ENCODE peak calls at places on chromosomes 11 and 22, in six cellular contexts. F is SK-N-SH, K is HepG2, J is K562, P is H1, Y is GM12878. N is an unnamed sample.

GRCh38 chr11:79090191-79090590 is 350.6 kb downstream of the TENM4 start:
- DNase-seq in F (no peak), K (no peak), J (no peak), P (no peak), Y (no peak), N (no peak)

GRCh38 chr22:45861259-45861658 is 115.7 kb downstream of the WNT7B start:
- DNase-seq in F (no peak), K (no peak), J (no peak), P (no peak), Y (no peak), N (no peak)

GRCh38 chr22:37172266-37173245 is 15.5 kb downstream of the C1QTNF6 start:
- DNase-seq in F (peak; percentile 6), K (no peak), J (no peak), P (no peak), Y (no peak), N (no peak)

GRCh38 chr22:38882972-38883622 is 11.1 kb upstream of the CBX6 start:
- DNase-seq in F (no peak), K (no peak), J (no peak), P (no peak), Y (no peak), N (no peak)

GRCh38 chr11:77505956-77506355 is 32.1 kb upstream of the PAK1 start:
- DNase-seq in F (peak; percentile 37), K (no peak), J (no peak), P (no peak), Y (no peak), N (no peak)

GRCh38 chr11:18404062-18404461 is 8.1 kb upstream of the LDHC start:
- DNase-seq in F (no peak), K (no peak), J (no peak), P (no peak), Y (no peak), N (no peak)

GRCh38 chr22:36386351-36386899 is 1.3 kb downstream of the MYH9 start:
- DNase-seq in F (no peak), K (no peak), J (no peak), P (no peak), Y (peak; percentile 63), N (no peak)

GRCh38 chr11:66950113-66950535 is 8.1 kb downstream of the PC start:
- DNase-seq in F (no peak), K (peak; percentile 87), J (peak; percentile 77), P (no peak), Y (no peak), N (no peak)

GRCh38 chr11:13061294-13061990 is 52.3 kb downstream of the RASSF10 start:
- DNase-seq in F (no peak), K (no peak), J (no peak), P (no peak), Y (no peak), N (no peak)

GRCh38 chr11:3886985-3887384 is 31.5 kb downstream of the STIM1 start:
- DNase-seq in F (no peak), K (peak; percentile 44), J (no peak), P (no peak), Y (no peak), N (no peak)

GRCh38 chr11:41451011-41451410 is 8.4 kb downstream of the LRRC4C start:
- DNase-seq in F (no peak), K (no peak), J (no peak), P (no peak), Y (no peak), N (no peak)

DNA sequence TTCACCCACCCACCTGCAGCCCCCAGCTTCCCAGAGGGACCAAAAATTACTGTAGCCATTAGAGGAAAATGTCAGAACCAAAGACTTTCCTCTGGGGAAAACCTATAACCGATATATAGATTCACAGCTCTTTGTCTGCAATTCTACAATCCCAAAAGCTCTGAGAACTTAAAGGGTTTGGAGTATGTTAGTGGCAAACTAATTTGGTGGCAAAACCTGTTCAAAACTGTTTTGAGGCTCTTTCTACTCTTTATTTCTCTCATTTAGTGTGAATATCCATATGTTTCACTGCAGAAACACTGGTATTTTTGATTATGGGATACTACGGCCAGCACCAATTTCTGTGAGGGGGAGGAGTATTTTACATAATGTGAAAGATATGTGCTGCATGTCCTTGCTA is 87.5 kb upstream of the MTNR1B start:
- DNase-seq in F (no peak), K (no peak), J (no peak), P (no peak), Y (no peak), N (no peak)
- TF ChIP-seq TAF1 in F (no peak), K (no peak), J (no peak), P (no peak), Y (no peak), N (no peak)

GRCh38 chr11:111359223-111360149 is 19.6 kb downstream of the POU2AF1 start:
- DNase-seq in F (no peak), K (peak; percentile 74), J (no peak), P (no peak), Y (no peak), N (no peak)

GRCh38 chr11:111361082-111361801 is 17.8 kb downstream of the POU2AF1 start:
- DNase-seq in F (peak; percentile 53), K (no peak), J (no peak), P (no peak), Y (no peak), N (no peak)

GRCh38 chr11:111361874-111362273 is 17.2 kb downstream of the POU2AF1 start:
- DNase-seq in F (no peak), K (no peak), J (no peak), P (no peak), Y (no peak), N (no peak)

GRCh38 chr11:111358038-111359001 is 20.8 kb downstream of the POU2AF1 start:
- DNase-seq in F (no peak), K (no peak), J (no peak), P (no peak), Y (no peak), N (no peak)

GRCh38 chr11:111360150-111361043 is 18.7 kb downstream of the POU2AF1 start:
- DNase-seq in F (no peak), K (peak; percentile 99), J (no peak), P (no peak), Y (no peak), N (no peak)
- TF ChIP-seq POLR2AphosphoS5 in F (no peak), K (no peak), J (no peak), P (no peak), Y (no peak), N (no peak)

DNA sequence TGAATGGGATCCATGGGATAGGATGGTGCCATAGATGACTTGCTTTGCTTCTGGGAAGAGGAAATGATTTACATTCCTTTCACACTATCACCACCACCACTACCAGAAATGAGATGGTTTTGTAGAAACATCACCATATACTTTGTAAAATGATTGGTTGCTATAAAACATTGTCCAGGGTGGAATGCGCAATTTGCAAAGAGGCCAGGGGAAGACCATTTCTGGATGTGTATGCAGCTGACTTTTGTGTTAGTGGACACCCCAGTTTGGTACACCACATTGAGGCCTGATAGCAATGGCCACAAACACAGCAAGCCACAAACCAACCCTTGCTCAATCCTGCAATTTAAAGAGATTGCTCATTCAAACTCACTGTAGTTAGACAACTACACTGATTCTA is 56.7 kb upstream of the RCN1 start:
- DNase-seq in F (no peak), K (no peak), J (no peak), P (no peak), Y (no peak), N (no peak)
- TF ChIP-seq TAF1 in F (no peak), K (no peak), J (no peak), P (no peak), Y (no peak), N (no peak)

DNA sequence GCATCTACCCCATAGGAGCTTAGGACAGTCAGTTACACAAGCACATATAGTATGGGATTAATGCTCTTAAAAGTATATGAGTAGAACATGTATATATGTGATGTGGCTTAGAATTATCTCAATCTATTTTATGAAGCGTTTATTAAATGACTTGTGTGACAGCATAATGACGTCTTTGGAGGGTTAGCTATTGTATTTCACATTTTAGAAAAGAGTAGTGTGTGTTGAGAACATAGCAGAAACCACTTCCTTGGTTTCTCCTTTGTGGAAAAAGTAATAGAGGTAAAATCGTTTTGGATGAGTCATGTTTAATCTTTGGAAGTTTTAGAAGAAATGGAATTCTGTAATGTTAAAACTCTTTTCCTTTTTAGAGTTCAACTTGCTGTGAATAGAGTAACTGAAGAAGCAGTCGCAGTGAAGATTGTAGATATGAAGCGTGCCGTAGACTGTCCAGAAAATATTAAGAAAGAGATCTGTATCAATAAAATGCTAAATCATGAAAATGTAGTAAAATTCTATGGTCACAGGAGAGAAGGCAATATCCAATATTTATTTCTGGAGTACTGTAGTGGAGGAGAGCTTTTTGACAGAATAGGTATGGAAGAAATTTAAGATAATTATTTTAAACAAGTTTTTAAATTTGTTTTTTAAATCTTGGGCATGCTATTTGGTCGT is 2.4 kb downstream of the CHEK1 start:
- DNase-seq in F (no peak), K (no peak), J (no peak), P (no peak), Y (no peak), N (no peak)
- TF ChIP-seq POLR2AphosphoS5 in F (no peak), K (no peak), J (no peak), P (no peak), Y (no peak), N (no peak)

GRCh38 chr22:28395920-28396447 is 283.7 kb downstream of the TTC28 start:
- DNase-seq in F (no peak), K (peak; percentile 77), J (peak; percentile 11), P (no peak), Y (no peak), N (no peak)
- TF ChIP-seq TAF1 in F (no peak), K (no peak), J (no peak), P (no peak), Y (no peak), N (no peak)

DNA sequence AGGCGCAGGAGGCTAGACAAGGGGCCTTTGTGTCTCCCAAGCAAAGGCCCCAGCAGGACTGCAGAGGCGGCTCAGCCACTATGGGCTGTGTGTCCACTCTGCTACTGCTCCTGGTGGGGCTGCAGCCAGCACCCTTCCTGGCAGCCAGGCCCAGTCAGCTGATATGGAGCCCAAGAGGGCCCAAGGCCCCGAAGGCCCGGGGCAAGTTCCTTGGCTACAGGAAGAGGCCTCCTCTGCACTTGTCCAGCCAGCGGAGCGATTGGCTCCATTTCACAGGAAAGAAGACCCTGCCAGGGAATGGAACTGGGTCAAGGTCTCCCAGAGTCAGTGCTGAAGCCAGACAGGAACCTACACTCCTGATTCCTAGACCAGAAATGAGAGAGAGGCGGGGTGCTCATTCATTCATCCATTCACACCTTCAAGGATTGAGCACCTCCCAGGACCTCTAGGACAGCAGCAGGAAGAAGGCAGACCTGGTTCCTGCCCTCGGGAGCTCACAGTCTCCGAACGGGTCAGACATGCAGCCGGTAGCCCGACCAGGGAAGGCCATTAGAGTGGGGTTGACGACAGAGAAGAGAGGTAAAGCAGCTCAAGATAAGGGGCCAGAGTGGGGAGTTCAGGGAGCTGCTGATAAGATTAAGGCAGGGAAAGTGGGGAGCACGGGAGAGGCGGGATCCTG is 811 bp upstream of the P2RY2 start:
- DNase-seq in F (no peak), K (no peak), J (no peak), P (no peak), Y (no peak), N (no peak)
- TF ChIP-seq POLR2AphosphoS5 in F (no peak), K (no peak), J (no peak), P (no peak), Y (no peak), N (no peak)